ENCODE peak calls at places on chromosomes 11 and 22, in four cellular contexts. H is HepG2, C is H1, I is GM12878. L is an unnamed sample.
A peak's percentile ranks its signal among the peaks of the same experiment; 100 is the strongest.

GRCh38 chr11:953513-953912 is 27.8 kb downstream of the AP2A2 start:
- DNase-seq in H (peak; percentile 33), C (no peak), I (no peak), L (no peak)

GRCh38 chr11:11374358-11375148 is 21.5 kb upstream of the CSNK2A3 start:
- DNase-seq in H (no peak), C (no peak), I (peak; percentile 11), L (no peak)

GRCh38 chr22:27438271-27438980 is 363.1 kb downstream of the MN1 start:
- DNase-seq in H (no peak), C (no peak), I (no peak), L (no peak)

GRCh38 chr22:44399906-44400762 is 87.4 kb upstream of the SHISAL1 start:
- DNase-seq in H (no peak), C (no peak), I (no peak), L (no peak)

GRCh38 chr11:86954288-86955110 is 696 bp downstream of the FZD4 start:
- DNase-seq in H (no peak), C (no peak), I (no peak), L (no peak)

GRCh38 chr11:102279641-102280170 is 37.6 kb upstream of the BIRC3 start:
- DNase-seq in H (peak; percentile 98), C (no peak), I (peak; percentile 68), L (no peak)

GRCh38 chr11:88411265-88411664 is 73.7 kb upstream of the CTSC start:
- DNase-seq in H (no peak), C (no peak), I (no peak), L (no peak)

GRCh38 chr11:72568861-72569260 is 105.4 kb downstream of the PDE2A start:
- DNase-seq in H (no peak), C (no peak), I (no peak), L (no peak)

GRCh38 chr11:27656806-27657483 is 43.3 kb downstream of the BDNF start:
- DNase-seq in H (peak; percentile 9), C (no peak), I (no peak), L (no peak)

GRCh38 chr11:116169776-116170175 is 603.0 kb downstream of the BUD13 start:
- DNase-seq in H (no peak), C (no peak), I (no peak), L (no peak)

GRCh38 chr11:120751550-120751949 is 240.0 kb downstream of the GRIK4 start:
- DNase-seq in H (no peak), C (no peak), I (no peak), L (no peak)

GRCh38 chr11:34599406-34599901 is 21.4 kb upstream of the EHF start:
- DNase-seq in H (peak; percentile 79), C (no peak), I (no peak), L (no peak)

GRCh38 chr11:64118871-64119495 is 46.9 kb downstream of the MACROD1 start:
- DNase-seq in H (no peak), C (no peak), I (no peak), L (no peak)

GRCh38 chr11:71139516-71140205 is 112.7 kb downstream of the SHANK2 start:
- DNase-seq in H (peak; percentile 9), C (no peak), I (no peak), L (no peak)

GRCh38 chr22:50399751-50400331 is 56.7 kb downstream of the PPP6R2 start:
- DNase-seq in H (peak; percentile 16), C (peak; percentile 21), I (no peak), L (peak; percentile 16)

GRCh38 chr11:34176980-34177319 is 71.5 kb downstream of the NAT10 start:
- DNase-seq in H (no peak), C (no peak), I (no peak), L (no peak)

GRCh38 chr11:116776522-116776984 is 3.8 kb upstream of the BUD13 start:
- DNase-seq in H (no peak), C (no peak), I (no peak), L (no peak)

GRCh38 chr11:16898274-16898985 is 115.8 kb downstream of the PLEKHA7 start:
- DNase-seq in H (no peak), C (no peak), I (no peak), L (no peak)

GRCh38 chr11:7690648-7691047 is 15.6 kb downstream of the OVCH2 start:
- DNase-seq in H (no peak), C (no peak), I (no peak), L (no peak)

GRCh38 chr11:131867457-131868257 is 497.2 kb downstream of the NTM start:
- DNase-seq in H (peak; percentile 20), C (peak; percentile 68), I (no peak), L (peak; percentile 84)

GRCh38 chr11:85094795-85095194 is 532.3 kb downstream of the DLG2 start:
- DNase-seq in H (no peak), C (no peak), I (no peak), L (no peak)

GRCh38 chr11:606245-606644 is 9.5 kb downstream of the IRF7 start:
- DNase-seq in H (no peak), C (no peak), I (no peak), L (no peak)

GRCh38 chr11:104338186-104338585 is 174.2 kb upstream of the PDGFD start:
- DNase-seq in H (no peak), C (no peak), I (no peak), L (no peak)

GRCh38 chr11:19199037-19199436 is 2.7 kb downstream of the CSRP3 start:
- DNase-seq in H (no peak), C (no peak), I (no peak), L (no peak)
- TF ChIP-seq YY1 in H (no peak), C (no peak), I (no peak), L (no peak)

DNA sequence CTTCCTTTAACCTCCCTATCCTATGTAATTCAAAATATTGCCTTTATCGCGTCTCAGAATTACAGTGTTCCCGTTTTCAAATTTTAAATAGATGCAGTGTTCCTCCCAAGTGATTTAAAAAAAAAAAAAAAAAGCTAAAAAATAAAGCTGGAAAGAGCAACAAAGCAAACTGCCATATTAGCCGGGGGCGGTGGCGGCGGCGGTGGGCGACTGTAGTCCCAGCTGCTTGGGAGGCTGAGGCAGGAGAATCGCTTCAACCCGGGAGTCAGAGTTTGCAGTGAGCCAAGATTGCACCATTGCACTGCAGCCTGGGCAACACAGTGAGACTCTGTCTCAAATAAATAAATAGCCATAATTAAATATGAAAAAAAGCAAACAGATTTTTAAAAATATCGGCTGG is 5.5 kb upstream of the AGBL2 start:
- DNase-seq in H (no peak), C (no peak), I (no peak), L (no peak)
- TF ChIP-seq SUZ12 in H (no peak), C (no peak), I (no peak), L (no peak)

DNA sequence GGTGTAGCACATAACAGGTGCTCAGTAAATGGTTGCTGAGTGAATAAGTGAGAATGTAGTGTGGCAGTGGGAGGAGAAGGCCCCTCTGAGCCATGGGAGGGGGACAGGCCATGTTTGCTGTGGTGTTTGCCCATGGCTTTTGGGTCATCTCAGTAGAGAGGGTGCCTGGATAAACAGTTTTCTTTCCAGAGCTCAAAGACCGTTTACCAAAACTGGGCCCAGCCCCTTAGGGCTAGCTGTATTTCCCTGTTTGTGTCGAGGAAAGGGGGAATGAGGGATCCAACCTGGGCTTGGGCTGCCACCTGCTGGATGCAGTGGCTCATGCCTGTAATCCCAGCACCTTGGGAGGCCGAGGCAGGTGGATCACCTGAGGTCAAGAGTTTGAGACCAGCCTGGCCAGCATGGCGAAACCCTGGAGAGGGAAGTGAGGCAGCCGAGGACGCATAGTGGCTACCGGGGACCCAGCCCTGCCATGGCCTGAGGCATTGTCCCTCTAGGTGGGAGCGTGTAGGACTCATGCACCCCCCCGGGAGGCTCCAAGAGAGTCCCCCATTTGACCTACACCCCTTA is 8.7 kb upstream of the LTO1 start:
- DNase-seq in H (peak; percentile 80), C (no peak), I (no peak), L (no peak)
- TF ChIP-seq YY1 in H (no peak), C (no peak), I (no peak), L (no peak)

GRCh38 chr11:48093795-48094642 is 113.7 kb downstream of the PTPRJ start:
- DNase-seq in H (peak; percentile 77), C (no peak), I (no peak), L (no peak)
- TF ChIP-seq SUZ12 in H (no peak), C (no peak), I (no peak), L (no peak)

GRCh38 chr11:125390949-125391348 is 105.1 kb downstream of the FEZ1 start:
- DNase-seq in H (no peak), C (no peak), I (no peak), L (no peak)
- TF ChIP-seq YY1 in H (no peak), C (no peak), I (no peak), L (no peak)